ENCODE peak calls at places on chromosomes 6 and 20, in five cellular contexts. M is neural progenitor cell, R is GM23338, C is SK-N-SH, V is MM.1S. H is an unnamed sample.

GRCh38 chr6:46777476-46778346 is 15.5 kb upstream of the MEP1A start:
- DNase-seq in M (no peak), R (no peak), C (no peak), V (no peak), H (no peak)

GRCh38 chr20:3431109-3431508 is 23.6 kb upstream of the DNAAF9 start:
- DNase-seq in M (no peak), R (no peak), C (no peak), V (no peak), H (no peak)

GRCh38 chr20:34524426-34524825 is 8.2 kb downstream of the DYNLRB1 start:
- DNase-seq in M (no peak), R (no peak), C (no peak), V (no peak), H (no peak)

GRCh38 chr6:25506020-25506419 is 146.0 kb upstream of the SCGN start:
- DNase-seq in M (no peak), R (no peak), C (no peak), V (no peak), H (no peak)

GRCh38 chr6:88585081-88585692 is 378.2 kb downstream of the RNGTT start:
- DNase-seq in M (no peak), R (no peak), C (no peak), V (no peak), H (no peak)

GRCh38 chr6:107075951-107076381 is 39.3 kb downstream of the BEND3 start:
- DNase-seq in M (no peak), R (no peak), C (no peak), V (no peak), H (peak)

GRCh38 chr20:64035066-64035932 is 683 bp upstream of the C20orf204 start:
- DNase-seq in M (no peak), R (no peak), C (no peak), V (no peak), H (no peak)

GRCh38 chr6:36545767-36546663 is 1.3 kb downstream of the STK38 start:
- DNase-seq in M (peak), R (peak), C (peak), V (peak), H (peak)

GRCh38 chr20:50304883-50305635 is 114.4 kb downstream of the CEBPB start:
- DNase-seq in M (no peak), R (no peak), C (peak), V (no peak), H (no peak)

GRCh38 chr6:22657341-22657985 is 88.1 kb downstream of the HDGFL1 start:
- DNase-seq in M (no peak), R (no peak), C (no peak), V (peak), H (no peak)

GRCh38 chr6:39906318-39906761 is 27.9 kb downstream of the MOCS1 start:
- DNase-seq in M (no peak), R (no peak), C (no peak), V (no peak), H (no peak)

GRCh38 chr20:6705920-6706500 is 61.5 kb upstream of the BMP2 start:
- DNase-seq in M (no peak), R (no peak), C (no peak), V (no peak), H (no peak)

GRCh38 chr20:6705106-6705766 is 62.2 kb upstream of the BMP2 start:
- DNase-seq in M (no peak), R (no peak), C (no peak), V (no peak), H (no peak)

GRCh38 chr20:6708010-6708409 is 59.5 kb upstream of the BMP2 start:
- DNase-seq in M (peak), R (no peak), C (no peak), V (no peak), H (no peak)

GRCh38 chr20:6709865-6710595 is 57.5 kb upstream of the BMP2 start:
- DNase-seq in M (no peak), R (peak), C (no peak), V (no peak), H (no peak)

GRCh38 chr20:6707231-6707870 is 60.1 kb upstream of the BMP2 start:
- DNase-seq in M (no peak), R (no peak), C (no peak), V (no peak), H (no peak)
- TF ChIP-seq EZH2phosphoT487 in M (no peak), R (no peak), C (no peak), V (no peak), H (no peak)

GRCh38 chr20:19047040-19047950 is 165.1 kb upstream of the SLC24A3 start:
- DNase-seq in M (no peak), R (no peak), C (no peak), V (no peak), H (no peak)
- TF ChIP-seq CTCF in M (no peak), R (no peak), C (no peak), V (no peak), H (no peak)

DNA sequence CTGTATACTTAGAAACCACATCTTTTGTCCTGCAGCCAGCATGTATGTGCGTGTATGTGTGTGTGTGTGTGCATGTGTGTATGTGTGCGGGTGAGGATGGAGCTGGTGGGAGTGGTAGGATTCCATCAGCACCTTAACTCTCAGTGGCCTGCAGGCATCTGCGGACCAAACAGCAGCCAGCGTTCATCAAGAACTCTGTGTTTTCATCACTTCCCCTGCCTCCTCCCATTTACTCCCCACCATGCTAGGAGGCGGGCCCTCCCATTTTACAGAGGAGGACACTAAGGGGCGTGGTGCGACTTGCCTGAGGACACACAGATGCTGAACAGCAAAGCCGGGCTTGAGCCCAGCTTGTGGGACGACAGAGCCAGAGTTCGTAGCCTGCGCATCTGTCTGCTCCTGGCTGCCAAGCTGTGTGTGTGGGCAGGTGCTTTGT is 8.9 kb downstream of the VSTM2L start:
- DNase-seq in M (peak), R (peak), C (peak), V (no peak), H (no peak)
- TF ChIP-seq EZH2phosphoT487 in M (no peak), R (no peak), C (no peak), V (no peak), H (no peak)

DNA sequence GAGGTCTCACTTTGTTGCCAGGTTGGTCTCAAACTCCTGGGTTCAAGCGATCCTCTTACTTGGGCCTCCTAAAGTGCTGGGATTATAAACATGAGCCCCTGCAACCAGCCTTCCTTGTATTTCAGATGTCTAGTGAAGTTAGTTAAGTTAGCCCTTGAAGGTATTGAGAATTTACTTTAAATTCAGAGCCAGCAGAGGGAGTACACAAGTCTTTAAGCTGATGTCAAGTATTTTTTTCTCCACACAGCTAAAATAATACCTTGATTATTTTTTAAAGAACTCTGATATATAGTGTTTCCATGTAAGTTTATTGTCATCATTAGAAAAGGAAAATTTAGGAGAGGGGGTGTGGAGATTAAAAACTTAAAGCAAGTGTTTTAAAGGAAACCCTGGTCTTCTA is 9.8 kb downstream of the FOXO3 start:
- DNase-seq in M (no peak), R (peak), C (no peak), V (peak), H (no peak)
- TF ChIP-seq CTCF in M (peak), R (peak), C (peak), V (peak), H (peak)

GRCh38 chr20:53870426-53871199 is 199.8 kb downstream of the BCAS1 start:
- DNase-seq in M (no peak), R (no peak), C (no peak), V (peak), H (peak)
- TF ChIP-seq EZH2phosphoT487 in M (no peak), R (no peak), C (no peak), V (no peak), H (no peak)

GRCh38 chr6:76818451-76818850 is 644.8 kb downstream of the HTR1B start:
- DNase-seq in M (no peak), R (no peak), C (no peak), V (no peak), H (no peak)
- TF ChIP-seq CTCF in M (no peak), R (no peak), C (no peak), V (no peak), H (no peak)

GRCh38 chr6:45003961-45004360 is 324.2 kb upstream of the RUNX2 start:
- DNase-seq in M (no peak), R (no peak), C (no peak), V (no peak), H (no peak)

GRCh38 chr6:45002390-45002789 is 325.7 kb upstream of the RUNX2 start:
- DNase-seq in M (no peak), R (no peak), C (no peak), V (peak), H (no peak)

GRCh38 chr6:45003400-45003799 is 324.7 kb upstream of the RUNX2 start:
- DNase-seq in M (no peak), R (no peak), C (no peak), V (no peak), H (no peak)

GRCh38 chr6:45000833-45001232 is 327.3 kb upstream of the RUNX2 start:
- DNase-seq in M (no peak), R (no peak), C (no peak), V (no peak), H (no peak)

DNA sequence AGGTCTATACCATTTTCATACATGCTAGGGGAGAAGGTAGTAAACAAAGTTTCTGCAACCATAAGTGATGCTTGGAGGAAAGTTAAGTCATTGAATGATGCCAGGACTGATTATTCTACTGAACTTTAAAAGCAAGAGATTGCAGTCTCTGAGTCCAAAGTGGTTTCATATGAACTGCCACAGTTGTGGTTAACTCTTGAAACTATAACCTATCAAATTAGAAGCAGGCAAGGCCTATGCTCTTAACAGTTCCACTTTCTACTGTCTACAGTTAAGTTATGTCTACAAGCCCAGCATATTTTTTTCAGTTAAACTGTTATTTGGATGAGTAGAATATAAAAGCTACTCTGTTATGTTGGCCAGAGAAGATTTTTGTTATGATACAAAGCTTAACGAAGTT is 326.5 kb upstream of the RUNX2 start:
- DNase-seq in M (no peak), R (no peak), C (no peak), V (peak), H (no peak)
- TF ChIP-seq EZH2phosphoT487 in M (no peak), R (no peak), C (no peak), V (no peak), H (no peak)

DNA sequence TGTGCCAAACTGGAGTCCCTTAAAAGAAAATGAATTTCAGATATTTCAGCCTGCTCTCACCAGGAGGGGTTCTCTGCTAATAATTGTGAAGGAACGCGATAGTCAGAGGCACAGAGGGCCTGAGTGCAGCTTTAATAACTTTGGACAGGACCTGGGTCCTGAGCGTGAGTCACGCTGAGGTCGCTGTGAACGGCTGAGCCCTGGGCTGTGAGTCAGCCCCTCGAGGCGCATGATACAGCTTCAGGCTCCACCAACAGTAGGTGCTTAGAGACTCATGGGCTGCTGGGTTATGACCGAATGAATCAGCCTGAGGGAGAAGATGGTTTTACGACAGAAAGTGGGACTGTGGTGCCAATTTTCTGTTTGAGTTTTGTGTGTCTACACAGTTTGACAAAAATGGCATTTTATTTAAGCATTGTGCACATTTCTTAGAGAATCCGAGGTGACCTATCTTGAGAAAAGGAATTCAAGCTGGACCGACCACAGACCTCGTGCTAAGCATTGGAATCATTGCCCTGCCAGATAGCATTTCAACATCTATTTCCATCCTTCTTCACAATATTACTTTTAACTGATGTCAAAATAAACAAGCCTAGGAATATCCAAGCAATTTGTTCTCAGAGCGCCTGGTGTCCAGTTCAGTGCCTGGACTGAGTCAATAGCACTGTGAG is 183.0 kb downstream of the THBS2 start:
- DNase-seq in M (no peak), R (no peak), C (no peak), V (no peak), H (no peak)
- TF ChIP-seq CTCF in M (no peak), R (no peak), C (peak), V (no peak), H (no peak)

DNA sequence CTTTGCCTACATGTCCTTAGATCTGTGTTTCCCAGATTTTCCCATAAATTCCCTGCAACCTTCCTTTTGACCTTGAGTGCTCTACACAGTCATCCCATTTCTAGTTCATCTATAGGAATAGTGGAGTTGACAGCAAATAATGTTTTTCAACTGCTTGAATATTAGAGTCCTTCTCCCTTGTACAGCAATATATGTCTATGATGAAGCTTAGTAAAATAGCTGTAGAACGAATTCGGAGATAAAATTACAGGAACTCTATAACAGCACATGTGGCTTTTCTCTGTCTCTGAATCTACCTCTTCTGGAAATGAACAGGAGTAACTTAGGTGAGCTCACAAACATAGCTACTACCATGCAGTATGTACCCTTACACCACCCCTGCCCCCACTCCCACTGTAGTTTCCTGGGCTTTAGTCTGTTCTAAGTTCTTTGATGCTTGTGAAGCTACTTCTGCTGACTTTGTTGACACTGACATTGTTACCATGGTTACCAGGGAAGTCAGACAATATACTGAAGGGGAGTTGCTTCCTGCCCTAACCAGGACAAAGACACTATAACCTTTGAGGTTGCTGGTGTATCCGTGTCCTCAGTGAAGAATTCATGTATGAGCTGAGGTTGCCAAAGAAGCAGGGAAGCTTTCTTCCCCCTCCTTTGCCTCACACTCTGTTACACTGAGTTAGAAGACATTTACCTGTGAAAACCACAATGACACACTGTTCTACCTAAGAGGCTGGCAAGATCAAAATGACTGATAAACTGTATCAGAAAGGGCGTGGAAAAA is 35.8 kb upstream of the SHLD1 start:
- DNase-seq in M (peak), R (peak), C (no peak), V (peak), H (peak)
- TF ChIP-seq EZH2phosphoT487 in M (no peak), R (no peak), C (no peak), V (no peak), H (no peak)

DNA sequence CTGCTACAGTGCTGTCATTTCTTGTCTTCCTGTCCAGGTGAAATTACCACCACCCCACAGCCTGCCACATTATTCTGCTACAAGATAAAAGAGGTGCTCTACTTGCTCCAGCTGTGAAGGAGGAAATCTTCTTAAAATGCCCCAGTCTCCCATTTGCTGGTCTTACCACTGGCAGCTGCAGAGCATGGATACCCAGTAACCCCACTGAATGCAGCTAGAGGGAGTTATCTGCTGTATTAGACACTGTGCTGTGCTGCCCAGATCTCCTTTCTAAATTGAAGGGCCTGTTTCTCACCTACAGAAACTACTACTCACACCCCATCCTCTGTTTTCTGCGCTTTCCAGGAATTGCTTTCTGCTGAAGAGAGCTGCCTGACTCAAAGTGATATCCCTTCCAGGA is 517.8 kb downstream of the PKHD1 start:
- DNase-seq in M (peak), R (peak), C (no peak), V (no peak), H (no peak)
- TF ChIP-seq CTCF in M (peak), R (peak), C (no peak), V (no peak), H (no peak)